ENCODE peak calls at places on chromosomes 13 and 19, in seven cellular contexts. U, Q, C, M, H, A and Y are unnamed samples.

GRCh38 chr13:27997904-27998522 is 9.5 kb upstream of the URAD start:
- DNase-seq in U (peak), Q (no peak), C (peak), M (peak), H (peak), A (peak), Y (peak)

GRCh38 chr13:29457299-29457698 is 138.2 kb downstream of the SLC7A1 start:
- DNase-seq in U (peak), Q (no peak), C (peak), M (no peak), H (no peak), A (no peak), Y (no peak)

GRCh38 chr19:17078038-17078919 is 2.7 kb downstream of the MYO9B start:
- DNase-seq in U (no peak), Q (no peak), C (no peak), M (no peak), H (no peak), A (no peak), Y (no peak)

GRCh38 chr13:98108330-98108729 is 34.6 kb upstream of the FARP1 start:
- DNase-seq in U (peak), Q (no peak), C (no peak), M (no peak), H (no peak), A (no peak), Y (no peak)

GRCh38 chr13:33761744-33762143 is 56.2 kb upstream of the RFC3 start:
- DNase-seq in U (peak), Q (no peak), C (peak), M (peak), H (peak), A (no peak), Y (no peak)

GRCh38 chr19:48695743-48696352 is at the start of gene FUT2:
- DNase-seq in U (no peak), Q (no peak), C (no peak), M (peak), H (no peak), A (no peak), Y (no peak)

GRCh38 chr19:42357290-42357689 is 31.9 kb downstream of the MEGF8 start:
- DNase-seq in U (no peak), Q (no peak), C (no peak), M (no peak), H (no peak), A (no peak), Y (no peak)

GRCh38 chr19:18604820-18605159 is 1.8 kb downstream of the CRLF1 start:
- DNase-seq in U (no peak), Q (no peak), C (no peak), M (no peak), H (no peak), A (no peak), Y (no peak)

GRCh38 chr19:45887311-45887710 is 1.4 kb upstream of the IRF2BP1 start:
- DNase-seq in U (no peak), Q (no peak), C (no peak), M (no peak), H (no peak), A (no peak), Y (no peak)

GRCh38 chr13:43472344-43472743 is 314.4 kb downstream of the ENOX1 start:
- DNase-seq in U (no peak), Q (no peak), C (no peak), M (no peak), H (no peak), A (no peak), Y (no peak)

GRCh38 chr13:97225533-97225932 is 3.4 kb downstream of the MBNL2 start:
- DNase-seq in U (no peak), Q (no peak), C (no peak), M (peak), H (no peak), A (no peak), Y (no peak)

GRCh38 chr13:21359855-21360254 is 99.2 kb downstream of the ZDHHC20 start:
- DNase-seq in U (no peak), Q (no peak), C (no peak), M (no peak), H (no peak), A (no peak), Y (no peak)

GRCh38 chr13:50167224-50167947 is 152.1 kb downstream of the KCNRG start:
- DNase-seq in U (peak), Q (no peak), C (no peak), M (no peak), H (no peak), A (no peak), Y (no peak)

GRCh38 chr13:48653074-48654054 is at the start of gene CYSLTR2:
- DNase-seq in U (peak), Q (no peak), C (peak), M (peak), H (peak), A (peak), Y (no peak)

GRCh38 chr19:41311072-41311471 is 1.1 kb downstream of the CCDC97 start:
- DNase-seq in U (no peak), Q (no peak), C (no peak), M (no peak), H (no peak), A (no peak), Y (no peak)

GRCh38 chr19:2164020-2164988 is 571 bp downstream of the DOT1L start:
- DNase-seq in U (no peak), Q (no peak), C (no peak), M (peak), H (no peak), A (no peak), Y (no peak)

GRCh38 chr13:58611117-58611516 is 979.6 kb downstream of the PCDH17 start:
- DNase-seq in U (no peak), Q (no peak), C (no peak), M (no peak), H (no peak), A (no peak), Y (no peak)

GRCh38 chr19:28239270-28239669 is 973.7 kb downstream of the UQCRFS1 start:
- DNase-seq in U (no peak), Q (no peak), C (no peak), M (peak), H (peak), A (no peak), Y (no peak)

GRCh38 chr13:73731564-73731963 is 402.6 kb downstream of the KLF12 start:
- DNase-seq in U (no peak), Q (no peak), C (no peak), M (peak), H (no peak), A (no peak), Y (no peak)

GRCh38 chr13:81326913-81327312 is 986.0 kb upstream of the SPRY2 start:
- DNase-seq in U (no peak), Q (no peak), C (no peak), M (peak), H (no peak), A (no peak), Y (no peak)

GRCh38 chr19:17266589-17266974 is 661 bp upstream of the BABAM1 start:
- DNase-seq in U (no peak), Q (no peak), C (no peak), M (no peak), H (no peak), A (no peak), Y (no peak)

GRCh38 chr19:4322942-4323665 is 15.5 kb downstream of the STAP2 start:
- DNase-seq in U (no peak), Q (no peak), C (no peak), M (no peak), H (no peak), A (no peak), Y (no peak)

GRCh38 chr13:60000081-60000480 is 163.6 kb downstream of the DIAPH3 start:
- DNase-seq in U (peak), Q (no peak), C (no peak), M (no peak), H (no peak), A (no peak), Y (no peak)

GRCh38 chr13:50412046-50412617 is 396.9 kb downstream of the KCNRG start:
- DNase-seq in U (peak), Q (no peak), C (peak), M (no peak), H (no peak), A (no peak), Y (no peak)

GRCh38 chr19:17194608-17195007 is 20.5 kb upstream of the USE1 start:
- DNase-seq in U (no peak), Q (no peak), C (no peak), M (no peak), H (no peak), A (no peak), Y (no peak)

GRCh38 chr19:29371766-29372415 is 153.9 kb upstream of the VSTM2B start:
- DNase-seq in U (no peak), Q (no peak), C (no peak), M (no peak), H (no peak), A (no peak), Y (no peak)

GRCh38 chr13:46202188-46202795 is 9.4 kb upstream of the LRRC63 start:
- DNase-seq in U (no peak), Q (no peak), C (no peak), M (no peak), H (peak), A (no peak), Y (no peak)

GRCh38 chr13:75038315-75038881 is 443.6 kb downstream of the TBC1D4 start:
- DNase-seq in U (no peak), Q (no peak), C (no peak), M (peak), H (no peak), A (no peak), Y (no peak)

GRCh38 chr19:23777216-23777615 is 18.5 kb upstream of the ZNF681 start:
- DNase-seq in U (no peak), Q (no peak), C (no peak), M (no peak), H (no peak), A (no peak), Y (no peak)

GRCh38 chr19:18637644-18638630 is 1.1 kb downstream of the KLHL26 start:
- DNase-seq in U (no peak), Q (no peak), C (no peak), M (peak), H (peak), A (no peak), Y (peak)

GRCh38 chr13:26061947-26062346 is 10.1 kb upstream of the SHISA2 start:
- DNase-seq in U (peak), Q (no peak), C (peak), M (no peak), H (no peak), A (no peak), Y (no peak)

GRCh38 chr13:74035881-74036280 is 98.3 kb downstream of the KLF12 start:
- DNase-seq in U (no peak), Q (no peak), C (no peak), M (no peak), H (no peak), A (no peak), Y (no peak)